ENCODE peak calls at places on chromosome 17, in four cellular contexts. P is NCI-H774, X is neural progenitor cell, C is GM12878. W is an unnamed sample.

GRCh38 chr17:37570527-37571093 is 38.6 kb downstream of the SYNRG start:
- DNase-seq in P (peak), X (peak), C (no peak), W (peak)

GRCh38 chr17:74641949-74642298 is 18.4 kb upstream of the CD300E start:
- DNase-seq in P (no peak), X (no peak), C (no peak), W (no peak)

GRCh38 chr17:42872251-42872965 is 21.4 kb downstream of the AOC3 start:
- DNase-seq in P (no peak), X (no peak), C (no peak), W (no peak)

GRCh38 chr17:76671912-76672262 is 28.3 kb upstream of the ST6GALNAC1 start:
- DNase-seq in P (no peak), X (no peak), C (no peak), W (no peak)

GRCh38 chr17:17745476-17746455 is 64.5 kb downstream of the RAI1 start:
- DNase-seq in P (no peak), X (no peak), C (no peak), W (no peak)

GRCh38 chr17:30433514-30433913 is 43.7 kb upstream of the GOSR1 start:
- DNase-seq in P (peak), X (no peak), C (no peak), W (no peak)

GRCh38 chr17:12734852-12735430 is 54.4 kb upstream of the ARHGAP44 start:
- DNase-seq in P (no peak), X (no peak), C (no peak), W (no peak)

GRCh38 chr17:73343168-73343634 is 31.4 kb upstream of the CDC42EP4 start:
- DNase-seq in P (no peak), X (peak), C (no peak), W (peak)

GRCh38 chr17:34579017-34579946 is at the start of gene TMEM132E:
- DNase-seq in P (peak), X (peak), C (no peak), W (peak)

GRCh38 chr17:82234211-82235055 is 5.6 kb downstream of the SLC16A3 start:
- DNase-seq in P (no peak), X (no peak), C (no peak), W (peak)

GRCh38 chr17:80804466-80804865 is 187.2 kb upstream of the CHMP6 start:
- DNase-seq in P (no peak), X (no peak), C (no peak), W (no peak)

GRCh38 chr17:50806141-50806643 is 29.2 kb upstream of the WFIKKN2 start:
- DNase-seq in P (peak), X (peak), C (no peak), W (no peak)

GRCh38 chr17:72592242-72592966 is 471.6 kb downstream of the SOX9 start:
- DNase-seq in P (peak), X (peak), C (no peak), W (peak)

GRCh38 chr17:74295625-74296547 is 21.9 kb downstream of the DNAI2 start:
- DNase-seq in P (no peak), X (no peak), C (no peak), W (no peak)

GRCh38 chr17:6749519-6749918 is 6.3 kb upstream of the XAF1 start:
- DNase-seq in P (no peak), X (no peak), C (no peak), W (no peak)

GRCh38 chr17:29607557-29608195 is 14.7 kb downstream of the ANKRD13B start:
- DNase-seq in P (no peak), X (no peak), C (no peak), W (no peak)

GRCh38 chr17:19021622-19022083 is 17.1 kb upstream of the FAM83G start:
- DNase-seq in P (no peak), X (peak), C (no peak), W (no peak)

GRCh38 chr17:58344047-58344790 is 7.8 kb downstream of the SUPT4H1 start:
- DNase-seq in P (no peak), X (no peak), C (peak), W (no peak)

GRCh38 chr17:59490259-59490658 is 75.2 kb upstream of the DHX40 start:
- DNase-seq in P (no peak), X (no peak), C (no peak), W (peak)

GRCh38 chr17:82531431-82531881 is 11.9 kb downstream of the FOXK2 start:
- DNase-seq in P (no peak), X (no peak), C (no peak), W (no peak)

GRCh38 chr17:28720247-28720996 is 637 bp downstream of the RPL23A start:
- DNase-seq in P (no peak), X (no peak), C (no peak), W (peak)

GRCh38 chr17:29588017-29588557 is 1.4 kb downstream of the GIT1 start:
- DNase-seq in P (no peak), X (peak), C (no peak), W (peak)

GRCh38 chr17:29357821-29358232 is 32.3 kb upstream of the TAOK1 start:
- DNase-seq in P (no peak), X (no peak), C (peak), W (no peak)

GRCh38 chr17:44396946-44397345 is 7.5 kb upstream of the ITGA2B start:
- DNase-seq in P (no peak), X (no peak), C (no peak), W (no peak)

GRCh38 chr17:77808663-77809425 is 149.7 kb upstream of the TNRC6C start:
- DNase-seq in P (no peak), X (no peak), C (no peak), W (no peak)

GRCh38 chr17:14833201-14833773 is 431.8 kb downstream of the PMP22 start:
- DNase-seq in P (no peak), X (no peak), C (no peak), W (peak)

GRCh38 chr17:3828151-3828851 is 17.7 kb downstream of the NCBP3 start:
- DNase-seq in P (no peak), X (no peak), C (no peak), W (no peak)

GRCh38 chr17:10019941-10020403 is 114.9 kb upstream of the RCVRN start:
- DNase-seq in P (no peak), X (peak), C (no peak), W (peak)

GRCh38 chr17:50053654-50053960 is 2.3 kb upstream of the ITGA3 start:
- DNase-seq in P (no peak), X (no peak), C (no peak), W (peak)

GRCh38 chr17:67671492-67671891 is 46.2 kb upstream of the NOL11 start:
- DNase-seq in P (peak), X (no peak), C (no peak), W (peak)

GRCh38 chr17:76683011-76683755 is 27.6 kb downstream of the MXRA7 start:
- DNase-seq in P (no peak), X (peak), C (no peak), W (peak)

GRCh38 chr17:62187681-62188080 is 122.6 kb upstream of the MED13 start:
- DNase-seq in P (no peak), X (no peak), C (no peak), W (no peak)

GRCh38 chr17:69654981-69655581 is 240.6 kb downstream of the MAP2K6 start:
- DNase-seq in P (no peak), X (no peak), C (no peak), W (peak)

GRCh38 chr17:73292031-73292531 is 19.7 kb downstream of the CDC42EP4 start:
- DNase-seq in P (no peak), X (no peak), C (no peak), W (no peak)

GRCh38 chr17:64628641-64629040 is 33.5 kb downstream of the SMURF2 start:
- DNase-seq in P (no peak), X (no peak), C (no peak), W (no peak)

GRCh38 chr17:41678907-41679739 is 9.6 kb upstream of the EIF1 start:
- DNase-seq in P (no peak), X (no peak), C (peak), W (peak)

W was measured in left kidney.